ENCODE peak calls at places on chromosome 18, in five cellular contexts. One of them, this sample, is unnamed.

GRCh38 chr18:23852236-23853045 is 162.1 kb upstream of the TTC39C start:
- DNase-seq in CD8-positive, alpha-beta T cell: no peak
- DNase-seq in brain microvascular endothelial cell: no peak
- DNase-seq in AG10803: no peak
- DNase-seq in IMR-90: no peak
- DNase-seq in this sample: no peak

GRCh38 chr18:44938396-44939036 is 257.8 kb downstream of the SETBP1 start:
- DNase-seq in CD8-positive, alpha-beta T cell: no peak
- DNase-seq in IMR-90: no peak
- DNase-seq in brain microvascular endothelial cell: no peak
- DNase-seq in AG10803: no peak
- DNase-seq in this sample: no peak

GRCh38 chr18:39749154-39749553 is 2183.6 kb upstream of the CELF4 start:
- DNase-seq in CD8-positive, alpha-beta T cell: no peak
- DNase-seq in brain microvascular endothelial cell: no peak
- DNase-seq in IMR-90: no peak
- DNase-seq in AG10803: no peak
- DNase-seq in this sample: no peak

GRCh38 chr18:40868110-40868858 is 1086.8 kb upstream of the PIK3C3 start:
- DNase-seq in IMR-90: peak
- DNase-seq in AG10803: peak
- DNase-seq in brain microvascular endothelial cell: peak
- DNase-seq in CD8-positive, alpha-beta T cell: no peak
- DNase-seq in this sample: peak

GRCh38 chr18:43671431-43671830 is 394.1 kb upstream of the SYT4 start:
- DNase-seq in AG10803: no peak
- DNase-seq in brain microvascular endothelial cell: no peak
- DNase-seq in IMR-90: peak
- DNase-seq in CD8-positive, alpha-beta T cell: no peak
- DNase-seq in this sample: no peak

GRCh38 chr18:55280515-55280914 is 307.5 kb downstream of the TCF4 start:
- DNase-seq in AG10803: no peak
- DNase-seq in IMR-90: peak
- DNase-seq in CD8-positive, alpha-beta T cell: no peak
- DNase-seq in brain microvascular endothelial cell: no peak
- DNase-seq in this sample: peak

GRCh38 chr18:6601241-6601640 is 128.3 kb upstream of the ARHGAP28 start:
- DNase-seq in AG10803: no peak
- DNase-seq in brain microvascular endothelial cell: no peak
- DNase-seq in IMR-90: no peak
- DNase-seq in CD8-positive, alpha-beta T cell: no peak
- DNase-seq in this sample: peak

GRCh38 chr18:21740474-21740723 is 193 bp upstream of the MIB1 start:
- DNase-seq in IMR-90: peak
- DNase-seq in AG10803: peak
- DNase-seq in CD8-positive, alpha-beta T cell: no peak
- DNase-seq in brain microvascular endothelial cell: peak
- DNase-seq in this sample: peak

GRCh38 chr18:46073474-46074331 is 1.6 kb upstream of the PSTPIP2 start:
- DNase-seq in brain microvascular endothelial cell: peak
- DNase-seq in IMR-90: peak
- DNase-seq in CD8-positive, alpha-beta T cell: peak
- DNase-seq in AG10803: peak
- DNase-seq in this sample: peak

GRCh38 chr18:12361770-12362378 is 15.2 kb downstream of the AFG3L2 start:
- DNase-seq in AG10803: no peak
- DNase-seq in CD8-positive, alpha-beta T cell: no peak
- DNase-seq in brain microvascular endothelial cell: peak
- DNase-seq in IMR-90: peak
- DNase-seq in this sample: peak

GRCh38 chr18:7071600-7071999 is 46.0 kb downstream of the LAMA1 start:
- DNase-seq in CD8-positive, alpha-beta T cell: no peak
- DNase-seq in IMR-90: no peak
- DNase-seq in AG10803: no peak
- DNase-seq in brain microvascular endothelial cell: no peak
- DNase-seq in this sample: no peak

GRCh38 chr18:10398571-10398970 is 55.9 kb upstream of the APCDD1 start:
- DNase-seq in IMR-90: no peak
- DNase-seq in CD8-positive, alpha-beta T cell: no peak
- DNase-seq in AG10803: no peak
- DNase-seq in brain microvascular endothelial cell: no peak
- DNase-seq in this sample: no peak

GRCh38 chr18:37476182-37476581 is 89.4 kb downstream of the CELF4 start:
- DNase-seq in IMR-90: peak
- DNase-seq in brain microvascular endothelial cell: peak
- DNase-seq in AG10803: peak
- DNase-seq in CD8-positive, alpha-beta T cell: no peak
- DNase-seq in this sample: peak

GRCh38 chr18:7946724-7947377 is 379.7 kb downstream of the PTPRM start:
- DNase-seq in brain microvascular endothelial cell: peak
- DNase-seq in AG10803: peak
- DNase-seq in IMR-90: peak
- DNase-seq in CD8-positive, alpha-beta T cell: no peak
- DNase-seq in this sample: peak

GRCh38 chr18:11751305-11752115 is 62.4 kb downstream of the GNAL start:
- DNase-seq in IMR-90: no peak
- DNase-seq in CD8-positive, alpha-beta T cell: no peak
- DNase-seq in brain microvascular endothelial cell: no peak
- DNase-seq in AG10803: no peak
- DNase-seq in this sample: peak

GRCh38 chr18:31942301-31942998 is 478 bp downstream of the TRAPPC8 start:
- DNase-seq in AG10803: peak
- DNase-seq in brain microvascular endothelial cell: peak
- DNase-seq in CD8-positive, alpha-beta T cell: no peak
- DNase-seq in IMR-90: peak
- DNase-seq in this sample: peak

GRCh38 chr18:45752681-45753080 is 28.7 kb downstream of the SLC14A1 start:
- DNase-seq in CD8-positive, alpha-beta T cell: no peak
- DNase-seq in IMR-90: no peak
- DNase-seq in AG10803: no peak
- DNase-seq in brain microvascular endothelial cell: no peak
- DNase-seq in this sample: no peak

GRCh38 chr18:36302676-36303075 is 5.2 kb downstream of the FHOD3 start:
- DNase-seq in CD8-positive, alpha-beta T cell: no peak
- DNase-seq in brain microvascular endothelial cell: no peak
- DNase-seq in IMR-90: peak
- DNase-seq in AG10803: peak
- DNase-seq in this sample: peak

DNA sequence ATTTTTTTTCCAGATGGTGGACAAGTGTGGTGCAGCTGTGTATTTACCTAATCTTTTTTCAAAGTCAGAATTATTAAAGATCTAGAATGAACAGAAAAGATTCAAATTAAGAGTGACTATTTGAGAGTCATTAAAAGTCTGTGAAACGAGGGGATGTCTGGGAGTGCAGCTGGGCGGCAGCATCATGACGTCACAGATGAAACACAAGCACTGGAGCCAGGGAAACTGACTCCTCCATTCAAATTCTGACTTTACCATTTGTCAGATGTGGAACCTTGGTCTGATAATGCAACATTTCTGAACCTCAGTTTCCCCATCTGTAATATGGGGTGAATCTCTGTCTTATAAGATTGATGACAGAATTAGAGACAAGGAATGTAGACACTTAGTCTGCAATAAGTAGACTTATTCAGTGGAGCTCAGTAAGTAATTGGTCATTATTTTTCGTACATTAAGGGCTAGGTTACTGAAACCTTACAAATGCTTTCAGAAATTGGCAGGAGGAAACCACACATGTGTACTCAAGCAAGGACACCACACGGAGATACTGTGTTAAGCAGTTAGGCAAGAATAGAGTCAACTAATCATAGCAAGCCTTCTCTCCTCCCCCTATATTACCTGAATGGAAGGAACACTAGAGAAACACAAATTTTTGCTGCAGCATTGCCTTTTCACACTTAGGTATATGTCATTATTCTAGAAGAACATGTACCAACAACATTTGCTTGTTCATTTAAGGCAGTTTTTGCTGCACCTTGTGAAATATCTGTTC is 27.8 kb upstream of the CXXC1 start:
- DNase-seq in IMR-90: no peak
- DNase-seq in AG10803: no peak
- DNase-seq in CD8-positive, alpha-beta T cell: no peak
- DNase-seq in brain microvascular endothelial cell: no peak
- DNase-seq in this sample: no peak
- H3K4me3 ChIP-seq in IMR-90: no peak
- H3K4me3 ChIP-seq in AG10803: no peak
- H3K4me3 ChIP-seq in CD8-positive, alpha-beta T cell: no peak
- H3K4me3 ChIP-seq in brain microvascular endothelial cell: no peak
- H3K4me3 ChIP-seq in this sample: no peak

GRCh38 chr18:26628017-26628416 is 79.7 kb upstream of the KCTD1 start:
- DNase-seq in brain microvascular endothelial cell: no peak
- DNase-seq in IMR-90: no peak
- DNase-seq in CD8-positive, alpha-beta T cell: no peak
- DNase-seq in AG10803: no peak
- DNase-seq in this sample: no peak
- TF ChIP-seq CTCF in brain microvascular endothelial cell: no peak
- TF ChIP-seq CTCF in IMR-90: no peak
- TF ChIP-seq CTCF in CD8-positive, alpha-beta T cell: no peak
- TF ChIP-seq CTCF in AG10803: no peak
- TF ChIP-seq CTCF in this sample: no peak

DNA sequence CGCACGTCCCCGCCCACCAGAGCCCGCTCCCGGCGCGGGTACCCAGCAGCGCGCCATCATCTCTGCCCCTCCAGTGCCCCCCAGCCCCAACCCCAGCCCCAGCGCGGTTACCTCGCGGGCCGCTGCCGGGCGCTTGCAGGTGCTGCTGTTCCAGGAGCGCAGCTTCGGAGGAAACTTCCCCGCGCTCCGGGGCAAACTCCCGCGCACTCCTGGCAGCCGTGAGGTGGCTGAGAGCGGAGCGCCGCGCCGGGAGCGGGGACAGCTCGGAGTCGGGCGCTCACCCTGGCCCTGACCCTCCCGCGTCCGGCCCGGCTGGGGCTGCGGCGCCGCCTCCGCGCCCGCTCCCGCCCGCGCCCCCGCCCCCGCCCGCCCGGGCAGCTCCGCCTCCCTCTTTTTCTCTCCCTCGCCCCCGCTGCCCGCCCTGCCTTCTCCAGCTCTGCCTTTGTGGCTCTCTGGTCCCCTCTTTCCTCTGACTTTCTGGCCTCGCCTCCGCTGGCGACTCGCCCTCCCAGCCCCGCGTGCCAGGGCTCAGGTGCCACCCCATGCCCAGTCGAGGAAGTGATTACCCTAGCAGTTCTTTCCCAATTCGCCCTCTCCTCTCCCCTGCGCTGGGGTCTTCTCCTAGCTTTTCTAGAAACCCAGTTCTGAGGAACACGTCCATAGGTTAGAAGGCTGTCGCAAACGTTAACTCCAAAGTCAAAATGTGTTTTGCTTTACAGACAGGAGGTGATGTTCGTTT is at the start of gene CHST9:
- DNase-seq in AG10803: no peak
- DNase-seq in IMR-90: no peak
- DNase-seq in CD8-positive, alpha-beta T cell: no peak
- DNase-seq in brain microvascular endothelial cell: no peak
- DNase-seq in this sample: no peak
- H3K4me3 ChIP-seq in AG10803: no peak
- H3K4me3 ChIP-seq in IMR-90: no peak
- H3K4me3 ChIP-seq in CD8-positive, alpha-beta T cell: no peak
- H3K4me3 ChIP-seq in brain microvascular endothelial cell: peak
- H3K4me3 ChIP-seq in this sample: no peak

DNA sequence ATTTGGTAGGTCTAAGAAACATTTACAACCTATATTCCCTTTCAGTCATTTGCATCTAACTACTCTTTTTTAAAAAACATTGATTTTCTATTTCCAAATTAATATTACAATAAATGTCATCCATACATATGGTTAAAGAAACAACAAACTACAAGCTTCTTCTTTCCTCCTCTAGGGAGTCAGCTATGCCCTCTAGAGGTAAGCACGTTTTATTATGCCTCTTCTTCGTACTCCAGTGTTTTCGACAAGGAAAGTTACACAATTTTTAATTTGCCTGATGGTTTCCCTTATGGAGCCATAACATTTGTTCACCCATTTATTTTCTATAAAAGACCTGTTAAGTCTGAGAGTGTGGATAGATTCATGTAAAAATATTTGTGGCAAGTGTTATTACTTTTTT is 183.4 kb upstream of the CDH7 start:
- DNase-seq in IMR-90: no peak
- DNase-seq in AG10803: no peak
- DNase-seq in CD8-positive, alpha-beta T cell: no peak
- DNase-seq in brain microvascular endothelial cell: no peak
- DNase-seq in this sample: peak
- TF ChIP-seq CTCF in IMR-90: no peak
- TF ChIP-seq CTCF in AG10803: no peak
- TF ChIP-seq CTCF in CD8-positive, alpha-beta T cell: no peak
- TF ChIP-seq CTCF in brain microvascular endothelial cell: peak
- TF ChIP-seq CTCF in this sample: no peak

GRCh38 chr18:58041633-58042032 is 2.4 kb upstream of the NEDD4L start:
- DNase-seq in AG10803: no peak
- DNase-seq in brain microvascular endothelial cell: no peak
- DNase-seq in CD8-positive, alpha-beta T cell: no peak
- DNase-seq in IMR-90: no peak
- DNase-seq in this sample: no peak

GRCh38 chr18:58034370-58034769 is 9.7 kb upstream of the NEDD4L start:
- DNase-seq in CD8-positive, alpha-beta T cell: no peak
- DNase-seq in IMR-90: no peak
- DNase-seq in brain microvascular endothelial cell: no peak
- DNase-seq in AG10803: no peak
- DNase-seq in this sample: no peak

GRCh38 chr18:58042826-58043362 is 1.1 kb upstream of the NEDD4L start:
- DNase-seq in IMR-90: no peak
- DNase-seq in AG10803: no peak
- DNase-seq in brain microvascular endothelial cell: no peak
- DNase-seq in CD8-positive, alpha-beta T cell: peak
- DNase-seq in this sample: no peak

GRCh38 chr18:58037163-58037562 is 6.9 kb upstream of the NEDD4L start:
- DNase-seq in brain microvascular endothelial cell: no peak
- DNase-seq in CD8-positive, alpha-beta T cell: no peak
- DNase-seq in IMR-90: no peak
- DNase-seq in AG10803: no peak
- DNase-seq in this sample: no peak

DNA sequence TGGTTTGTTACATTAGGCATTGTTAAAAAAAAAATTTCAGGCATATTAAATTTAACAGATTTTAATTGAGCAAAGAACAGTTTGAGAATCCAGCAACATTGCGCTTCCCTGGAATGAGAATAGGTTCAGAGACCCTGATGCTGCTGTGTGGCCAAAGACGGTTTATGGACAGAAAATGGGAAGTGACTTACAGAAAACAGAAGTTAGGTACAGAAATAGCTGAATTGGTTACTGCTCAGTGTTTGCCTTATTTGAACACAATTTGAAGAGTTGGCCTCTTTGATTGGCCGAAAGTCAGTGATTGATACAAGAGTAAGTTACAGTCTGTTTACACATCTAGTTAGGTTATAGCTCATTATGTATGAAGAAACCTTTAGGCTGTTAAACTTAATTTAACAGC is 6.0 kb upstream of the NEDD4L start:
- DNase-seq in brain microvascular endothelial cell: no peak
- DNase-seq in IMR-90: no peak
- DNase-seq in CD8-positive, alpha-beta T cell: no peak
- DNase-seq in AG10803: no peak
- DNase-seq in this sample: no peak
- H3K4me3 ChIP-seq in brain microvascular endothelial cell: no peak
- H3K4me3 ChIP-seq in IMR-90: no peak
- H3K4me3 ChIP-seq in CD8-positive, alpha-beta T cell: no peak
- H3K4me3 ChIP-seq in AG10803: no peak
- H3K4me3 ChIP-seq in this sample: no peak

DNA sequence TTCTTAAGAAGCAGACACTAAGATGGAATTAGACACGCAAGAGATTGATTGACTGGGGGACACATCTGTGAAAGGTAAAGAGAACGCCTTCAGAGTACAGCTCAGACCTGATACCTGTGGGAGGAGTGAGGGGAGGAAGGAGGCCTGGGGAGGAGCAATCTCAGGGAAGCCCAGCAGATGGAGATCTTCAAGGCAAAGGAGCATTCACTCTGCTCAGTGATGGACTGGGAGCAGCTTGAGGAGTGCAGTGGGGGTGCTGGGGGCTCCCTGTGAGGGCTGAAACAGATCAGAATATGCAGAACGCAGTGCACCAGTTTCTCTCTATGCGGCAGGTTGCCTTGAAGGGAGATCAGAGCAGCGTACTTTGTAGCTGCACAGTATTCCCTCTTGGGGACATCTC is 103.7 kb upstream of the ATP8B1 start:
- DNase-seq in CD8-positive, alpha-beta T cell: no peak
- DNase-seq in AG10803: no peak
- DNase-seq in brain microvascular endothelial cell: no peak
- DNase-seq in IMR-90: no peak
- DNase-seq in this sample: peak
- TF ChIP-seq CTCF in CD8-positive, alpha-beta T cell: no peak
- TF ChIP-seq CTCF in AG10803: no peak
- TF ChIP-seq CTCF in brain microvascular endothelial cell: peak
- TF ChIP-seq CTCF in IMR-90: no peak
- TF ChIP-seq CTCF in this sample: peak

This sample was measured in choroid plexus epithelial cell.